ENCODE peak calls at places on chromosomes 7 and 10, in five cellular contexts. One of them, this sample, is unnamed.

GRCh38 chr7:96285579-96285978 is 36.3 kb downstream of the SLC25A13 start:
- DNase-seq in GM12892: no peak
- DNase-seq in GM12878: no peak
- DNase-seq in K562: no peak
- DNase-seq in SK-N-SH: no peak
- DNase-seq in this sample: no peak

GRCh38 chr7:19128856-19129255 is 11.4 kb upstream of the TWIST1 start:
- DNase-seq in GM12892: no peak
- DNase-seq in K562: no peak
- DNase-seq in GM12878: no peak
- DNase-seq in SK-N-SH: no peak
- DNase-seq in this sample: no peak

GRCh38 chr10:102819054-102819453 is 18.2 kb downstream of the CYP17A1 start:
- DNase-seq in SK-N-SH: no peak
- DNase-seq in GM12892: no peak
- DNase-seq in K562: no peak
- DNase-seq in GM12878: no peak
- DNase-seq in this sample: no peak

GRCh38 chr10:24866615-24867583 is 85.5 kb downstream of the PRTFDC1 start:
- DNase-seq in GM12878: no peak
- DNase-seq in GM12892: no peak
- DNase-seq in K562: peak
- DNase-seq in SK-N-SH: no peak
- DNase-seq in this sample: no peak

GRCh38 chr7:87852306-87852705 is 23.9 kb downstream of the SLC25A40 start:
- DNase-seq in GM12892: no peak
- DNase-seq in K562: no peak
- DNase-seq in GM12878: no peak
- DNase-seq in SK-N-SH: no peak
- DNase-seq in this sample: no peak

GRCh38 chr7:111437736-111438135 is 124.6 kb downstream of the IMMP2L start:
- DNase-seq in K562: no peak
- DNase-seq in SK-N-SH: no peak
- DNase-seq in GM12878: no peak
- DNase-seq in GM12892: no peak
- DNase-seq in this sample: no peak

GRCh38 chr7:107971613-107972012 is 31.3 kb downstream of the LAMB1 start:
- DNase-seq in SK-N-SH: no peak
- DNase-seq in K562: peak
- DNase-seq in GM12892: no peak
- DNase-seq in GM12878: no peak
- DNase-seq in this sample: no peak

GRCh38 chr7:44969701-44970494 is 8.9 kb downstream of the MYO1G start:
- DNase-seq in GM12892: no peak
- DNase-seq in GM12878: no peak
- DNase-seq in K562: no peak
- DNase-seq in SK-N-SH: peak
- DNase-seq in this sample: no peak

GRCh38 chr10:129089341-129089740 is 377.7 kb upstream of the MGMT start:
- DNase-seq in GM12878: no peak
- DNase-seq in K562: no peak
- DNase-seq in SK-N-SH: no peak
- DNase-seq in GM12892: no peak
- DNase-seq in this sample: no peak
- TF ChIP-seq TAF1 in GM12878: no peak
- TF ChIP-seq TAF1 in K562: no peak
- TF ChIP-seq TAF1 in SK-N-SH: no peak
- TF ChIP-seq TAF1 in GM12892: no peak
- TF ChIP-seq TAF1 in this sample: no peak

GRCh38 chr7:106462365-106462859 is 177.6 kb upstream of the NAMPT start:
- DNase-seq in SK-N-SH: peak
- DNase-seq in GM12892: no peak
- DNase-seq in K562: peak
- DNase-seq in GM12878: peak
- DNase-seq in this sample: no peak
- TF ChIP-seq TAF1 in SK-N-SH: no peak
- TF ChIP-seq TAF1 in GM12892: no peak
- TF ChIP-seq TAF1 in K562: no peak
- TF ChIP-seq TAF1 in GM12878: no peak
- TF ChIP-seq TAF1 in this sample: no peak

GRCh38 chr10:46557319-46558140 is 1.1 kb upstream of the GPRIN2 start:
- DNase-seq in K562: no peak
- DNase-seq in SK-N-SH: no peak
- DNase-seq in GM12878: no peak
- DNase-seq in GM12892: no peak
- DNase-seq in this sample: no peak
- TF ChIP-seq TAF1 in K562: no peak
- TF ChIP-seq TAF1 in SK-N-SH: no peak
- TF ChIP-seq TAF1 in GM12878: no peak
- TF ChIP-seq TAF1 in GM12892: no peak
- TF ChIP-seq TAF1 in this sample: no peak

GRCh38 chr7:5695709-5696345 is 85.6 kb downstream of the RNF216 start:
- DNase-seq in GM12892: no peak
- DNase-seq in SK-N-SH: no peak
- DNase-seq in K562: no peak
- DNase-seq in GM12878: no peak
- DNase-seq in this sample: no peak
- TF ChIP-seq TAF1 in GM12892: no peak
- TF ChIP-seq TAF1 in SK-N-SH: no peak
- TF ChIP-seq TAF1 in K562: no peak
- TF ChIP-seq TAF1 in GM12878: no peak
- TF ChIP-seq TAF1 in this sample: no peak

DNA sequence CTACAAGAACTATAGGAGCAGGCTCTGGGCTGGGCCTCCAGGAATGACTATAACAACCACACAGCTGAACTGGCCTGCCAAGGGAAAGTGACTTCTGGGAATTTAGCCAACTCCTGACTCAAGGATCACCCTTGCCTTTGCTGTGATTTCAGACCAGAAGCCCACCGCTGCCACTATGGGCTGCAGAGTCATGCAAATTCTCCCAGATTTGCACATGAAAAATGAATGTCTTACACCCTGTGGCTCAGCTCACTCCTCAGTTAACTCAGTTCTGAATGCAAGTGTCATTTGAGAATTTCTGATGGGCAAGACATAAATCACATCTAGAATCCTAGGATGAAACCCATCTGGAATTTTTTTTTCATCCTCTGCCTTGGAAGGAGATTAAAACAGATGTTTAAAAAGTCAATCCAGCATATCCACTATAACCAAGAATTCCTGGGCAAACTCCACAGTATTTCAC is 186.5 kb upstream of the BET1 start:
- DNase-seq in K562: no peak
- DNase-seq in SK-N-SH: no peak
- DNase-seq in GM12878: no peak
- DNase-seq in GM12892: no peak
- DNase-seq in this sample: no peak
- TF ChIP-seq TAF1 in K562: no peak
- TF ChIP-seq TAF1 in SK-N-SH: no peak
- TF ChIP-seq TAF1 in GM12878: no peak
- TF ChIP-seq TAF1 in GM12892: no peak
- TF ChIP-seq TAF1 in this sample: no peak

DNA sequence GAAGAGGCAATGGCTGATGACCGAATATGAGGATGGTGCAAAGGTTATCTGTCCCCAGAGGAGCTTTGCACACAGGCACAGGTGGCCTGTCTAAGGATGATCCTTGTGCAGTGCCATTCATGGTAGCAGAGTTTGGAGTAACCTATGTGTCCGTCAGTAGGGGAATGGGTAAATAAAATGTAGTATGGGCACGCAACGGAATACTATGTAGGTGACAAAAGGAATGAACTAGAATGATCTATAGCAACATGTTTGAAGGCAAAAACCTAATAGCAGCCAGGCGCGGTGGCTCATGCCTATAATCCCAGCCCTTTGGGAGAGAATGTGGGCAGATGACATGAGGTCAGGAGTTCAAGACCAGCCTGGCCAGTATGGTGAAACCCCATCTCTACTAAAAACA is 41.6 kb upstream of the ECHDC3 start:
- DNase-seq in SK-N-SH: no peak
- DNase-seq in GM12892: no peak
- DNase-seq in GM12878: no peak
- DNase-seq in K562: no peak
- DNase-seq in this sample: no peak
- TF ChIP-seq TAF1 in SK-N-SH: no peak
- TF ChIP-seq TAF1 in GM12892: no peak
- TF ChIP-seq TAF1 in GM12878: no peak
- TF ChIP-seq TAF1 in K562: no peak
- TF ChIP-seq TAF1 in this sample: no peak

GRCh38 chr7:128056901-128057300 is 25.7 kb upstream of the LRRC4 start:
- DNase-seq in GM12892: no peak
- DNase-seq in K562: no peak
- DNase-seq in SK-N-SH: no peak
- DNase-seq in GM12878: no peak
- DNase-seq in this sample: no peak
- TF ChIP-seq TAF1 in GM12892: no peak
- TF ChIP-seq TAF1 in K562: no peak
- TF ChIP-seq TAF1 in SK-N-SH: no peak
- TF ChIP-seq TAF1 in GM12878: no peak
- TF ChIP-seq TAF1 in this sample: no peak

DNA sequence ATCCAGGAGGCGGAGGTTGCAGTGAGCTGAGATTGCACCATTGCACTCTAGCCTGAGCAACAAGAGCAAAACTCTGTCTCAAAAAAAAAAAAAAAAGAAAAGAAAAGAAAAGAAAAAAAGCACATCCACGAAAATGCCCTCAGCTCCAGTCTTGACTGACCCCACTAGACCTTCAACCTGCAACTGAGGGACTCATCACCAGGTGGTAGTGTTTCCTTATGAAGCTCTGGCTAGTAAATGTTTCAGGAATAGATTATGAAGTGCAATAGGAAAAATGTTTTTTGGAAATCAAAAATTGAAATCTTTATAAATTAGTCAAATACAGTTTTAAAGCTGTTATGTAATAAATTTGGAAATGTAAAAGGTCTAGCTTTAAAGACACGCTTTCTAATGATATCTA is 22.4 kb downstream of the TLL2 start:
- DNase-seq in K562: peak
- DNase-seq in GM12878: no peak
- DNase-seq in GM12892: no peak
- DNase-seq in SK-N-SH: peak
- DNase-seq in this sample: no peak
- TF ChIP-seq TAF1 in K562: no peak
- TF ChIP-seq TAF1 in GM12878: no peak
- TF ChIP-seq TAF1 in GM12892: no peak
- TF ChIP-seq TAF1 in SK-N-SH: no peak
- TF ChIP-seq TAF1 in this sample: no peak

GRCh38 chr7:135684134-135684533 is 21.8 kb downstream of the STMP1 start:
- DNase-seq in SK-N-SH: no peak
- DNase-seq in GM12878: no peak
- DNase-seq in K562: no peak
- DNase-seq in GM12892: no peak
- DNase-seq in this sample: no peak
- TF ChIP-seq TAF1 in SK-N-SH: no peak
- TF ChIP-seq TAF1 in GM12878: no peak
- TF ChIP-seq TAF1 in K562: no peak
- TF ChIP-seq TAF1 in GM12892: no peak
- TF ChIP-seq TAF1 in this sample: no peak

GRCh38 chr7:121275204-121275603 is 53.6 kb upstream of the WNT16 start:
- DNase-seq in GM12878: no peak
- DNase-seq in K562: no peak
- DNase-seq in SK-N-SH: no peak
- DNase-seq in GM12892: no peak
- DNase-seq in this sample: no peak

GRCh38 chr7:121279822-121280221 is 49.0 kb upstream of the WNT16 start:
- DNase-seq in GM12892: no peak
- DNase-seq in K562: no peak
- DNase-seq in GM12878: no peak
- DNase-seq in SK-N-SH: no peak
- DNase-seq in this sample: no peak

GRCh38 chr7:121279060-121279620 is 49.7 kb upstream of the WNT16 start:
- DNase-seq in K562: no peak
- DNase-seq in GM12878: no peak
- DNase-seq in GM12892: no peak
- DNase-seq in SK-N-SH: no peak
- DNase-seq in this sample: no peak

GRCh38 chr7:121276276-121276675 is 52.5 kb upstream of the WNT16 start:
- DNase-seq in K562: no peak
- DNase-seq in SK-N-SH: no peak
- DNase-seq in GM12892: no peak
- DNase-seq in GM12878: no peak
- DNase-seq in this sample: no peak

GRCh38 chr7:121278120-121279021 is 50.4 kb upstream of the WNT16 start:
- DNase-seq in SK-N-SH: no peak
- DNase-seq in GM12878: peak
- DNase-seq in K562: peak
- DNase-seq in GM12892: no peak
- DNase-seq in this sample: peak
- TF ChIP-seq TAF1 in SK-N-SH: no peak
- TF ChIP-seq TAF1 in GM12878: no peak
- TF ChIP-seq TAF1 in K562: no peak
- TF ChIP-seq TAF1 in GM12892: no peak
- TF ChIP-seq TAF1 in this sample: no peak

This sample was measured in GM12891.